ENCODE peak calls at places on chromosomes 3 and 15, in four cellular contexts. Z is neuronal stem cell, U is GM23338, J is kidney glomerular epithelial cell. H is an unnamed sample.

GRCh38 chr15:89814112-89814742 is 425 bp downstream of the ANPEP start:
- DNase-seq in Z (no peak), U (peak), J (no peak), H (no peak)

GRCh38 chr15:45612790-45613415 is 21.9 kb upstream of the SQOR start:
- DNase-seq in Z (no peak), U (no peak), J (peak), H (no peak)

GRCh38 chr15:84911879-84912660 is 27.6 kb downstream of the SLC28A1 start:
- DNase-seq in Z (no peak), U (no peak), J (peak), H (no peak)

GRCh38 chr3:153130312-153130977 is 31.6 kb upstream of the RAP2B start:
- DNase-seq in Z (no peak), U (no peak), J (peak), H (peak)

GRCh38 chr3:125367403-125368230 is 7.5 kb downstream of the ZNF148 start:
- DNase-seq in Z (no peak), U (no peak), J (no peak), H (no peak)

GRCh38 chr3:120093923-120094775 is at the start of gene GSK3B:
- DNase-seq in Z (peak), U (no peak), J (peak), H (peak)

GRCh38 chr3:134796313-134797079 is 1.4 kb downstream of the EPHB1 start:
- DNase-seq in Z (peak), U (peak), J (peak), H (no peak)

GRCh38 chr3:45441570-45442313 is 53.4 kb downstream of the LARS2 start:
- DNase-seq in Z (no peak), U (no peak), J (no peak), H (no peak)

GRCh38 chr15:64246364-64247189 is 83.8 kb upstream of the PPIB start:
- DNase-seq in Z (peak), U (peak), J (peak), H (peak)

GRCh38 chr15:70447081-70447480 is 316.3 kb downstream of the UACA start:
- DNase-seq in Z (no peak), U (no peak), J (no peak), H (no peak)

GRCh38 chr3:126212629-126213375 is 32.4 kb upstream of the ALDH1L1 start:
- DNase-seq in Z (peak), U (peak), J (no peak), H (peak)

GRCh38 chr3:118544458-118544857 is 490.2 kb downstream of the IGSF11 start:
- DNase-seq in Z (no peak), U (peak), J (no peak), H (peak)

GRCh38 chr3:17730318-17730967 is 12.0 kb downstream of the TBC1D5 start:
- DNase-seq in Z (no peak), U (peak), J (no peak), H (no peak)

GRCh38 chr3:120661106-120661962 is 20.7 kb downstream of the HGD start:
- DNase-seq in Z (no peak), U (no peak), J (no peak), H (no peak)

GRCh38 chr3:164524201-164524600 is 554.1 kb downstream of the SI start:
- DNase-seq in Z (no peak), U (no peak), J (no peak), H (no peak)

GRCh38 chr15:34331809-34332208 is 5.8 kb downstream of the SLC12A6 start:
- DNase-seq in Z (no peak), U (no peak), J (no peak), H (no peak)

GRCh38 chr15:81071130-81071529 is 62.9 kb upstream of the CFAP161 start:
- DNase-seq in Z (no peak), U (no peak), J (no peak), H (no peak)

GRCh38 chr3:191385101-191385500 is 54.8 kb upstream of the UTS2B start:
- DNase-seq in Z (no peak), U (no peak), J (no peak), H (no peak)

GRCh38 chr3:129934234-129935123 is 40.0 kb upstream of the TRH start:
- DNase-seq in Z (peak), U (peak), J (peak), H (peak)

GRCh38 chr3:176505878-176506621 is 691.2 kb downstream of the TBL1XR1 start:
- DNase-seq in Z (no peak), U (peak), J (no peak), H (no peak)

GRCh38 chr3:106635271-106635670 is 742.0 kb upstream of the CCDC54 start:
- DNase-seq in Z (no peak), U (no peak), J (peak), H (peak)

GRCh38 chr3:161419555-161420333 is 48.4 kb upstream of the SPTSSB start:
- DNase-seq in Z (no peak), U (no peak), J (no peak), H (no peak)

GRCh38 chr15:70430029-70430428 is 332.3 kb upstream of the TLE3 start:
- DNase-seq in Z (no peak), U (no peak), J (peak), H (peak)

GRCh38 chr15:58182460-58183163 is 44.4 kb downstream of the AQP9 start:
- DNase-seq in Z (peak), U (peak), J (no peak), H (peak)

GRCh38 chr3:32176989-32177701 is 61.3 kb upstream of the CMTM8 start:
- DNase-seq in Z (peak), U (peak), J (peak), H (peak)

GRCh38 chr15:68401496-68402431 is 30.2 kb downstream of the ITGA11 start:
- DNase-seq in Z (no peak), U (no peak), J (no peak), H (no peak)

GRCh38 chr3:106401666-106402319 is 533.0 kb upstream of the CBLB start:
- DNase-seq in Z (no peak), U (no peak), J (no peak), H (no peak)

GRCh38 chr3:137191133-137191923 is 233.5 kb downstream of the IL20RB start:
- DNase-seq in Z (no peak), U (no peak), J (no peak), H (no peak)

GRCh38 chr3:45092132-45093031 is 53.8 kb downstream of the CDCP1 start:
- DNase-seq in Z (no peak), U (no peak), J (peak), H (no peak)

GRCh38 chr15:55915876-55916567 is 77.4 kb downstream of the NEDD4 start:
- DNase-seq in Z (no peak), U (no peak), J (no peak), H (no peak)

GRCh38 chr3:21649519-21649918 is 101.5 kb downstream of the ZNF385D start:
- DNase-seq in Z (no peak), U (no peak), J (no peak), H (no peak)

GRCh38 chr3:196321162-196321561 is 3.1 kb upstream of the DYNLT2B start:
- DNase-seq in Z (no peak), U (no peak), J (no peak), H (no peak)

GRCh38 chr3:54053201-54053600 is 69.2 kb upstream of the CACNA2D3 start:
- DNase-seq in Z (no peak), U (no peak), J (no peak), H (no peak)

GRCh38 chr15:37053070-37053653 is 47.2 kb downstream of the MEIS2 start:
- DNase-seq in Z (no peak), U (no peak), J (peak), H (no peak)

GRCh38 chr3:168121175-168121853 is 25.6 kb upstream of the GOLIM4 start:
- DNase-seq in Z (no peak), U (no peak), J (no peak), H (no peak)

GRCh38 chr3:89467886-89468479 is 360.6 kb downstream of the EPHA3 start:
- DNase-seq in Z (peak), U (peak), J (no peak), H (no peak)

GRCh38 chr15:63010386-63010785 is 32.2 kb upstream of the TPM1 start:
- DNase-seq in Z (no peak), U (no peak), J (no peak), H (no peak)

GRCh38 chr15:74167891-74168331 is 5.6 kb upstream of the ISLR start:
- DNase-seq in Z (no peak), U (no peak), J (no peak), H (no peak)